ENCODE peak calls at places on chromosomes 2 and 18, in six cellular contexts. F, L, M, H, B and C are unnamed samples.

GRCh38 chr2:206700141-206700540 is 18.1 kb downstream of the DYTN start:
- DNase-seq in L (no peak), M (no peak), F (peak; percentile 7), H (no peak), B (no peak), C (no peak)

GRCh38 chr18:3671181-3671580 is 221.2 kb downstream of the TGIF1 start:
- DNase-seq in F (no peak), L (no peak), B (no peak), H (no peak), M (peak; percentile 14), C (no peak)

GRCh38 chr2:197804758-197805597 is 585 bp downstream of the PLCL1 start:
- DNase-seq in B (no peak), F (peak; percentile 16), L (peak; percentile 48), M (no peak), H (peak; percentile 37), C (no peak)

GRCh38 chr2:8819194-8819593 is 18.2 kb downstream of the KIDINS220 start:
- DNase-seq in H (no peak), B (no peak), F (no peak), M (no peak), L (no peak), C (no peak)

GRCh38 chr2:207214446-207214845 is 48.7 kb upstream of the KLF7 start:
- DNase-seq in M (no peak), H (no peak), B (no peak), L (no peak), F (no peak), C (no peak)

GRCh38 chr18:24837065-24837464 is 376.6 kb downstream of the HRH4 start:
- DNase-seq in B (no peak), L (no peak), H (no peak), M (no peak), F (no peak), C (no peak)

GRCh38 chr2:25707927-25708326 is 34.5 kb upstream of the DTNB start:
- DNase-seq in B (no peak), M (no peak), L (no peak), F (no peak), H (no peak), C (no peak)

GRCh38 chr2:156437272-156437671 is 1.1 kb downstream of the GPD2 start:
- DNase-seq in L (peak; percentile 23), M (no peak), H (no peak), B (no peak), F (peak; percentile 52), C (no peak)

GRCh38 chr18:76406791-76407190 is 88.3 kb downstream of the ZNF516 start:
- DNase-seq in M (no peak), H (no peak), B (no peak), L (no peak), F (no peak), C (no peak)

GRCh38 chr18:6885992-6886823 is 156.7 kb downstream of the ARHGAP28 start:
- DNase-seq in F (peak; percentile 42), L (peak; percentile 53), B (peak; percentile 32), H (no peak), M (peak; percentile 25), C (peak; percentile 43)

GRCh38 chr18:79798999-79799370 is 1.2 kb downstream of the KCNG2 start:
- DNase-seq in M (peak; percentile 15), F (no peak), L (no peak), B (no peak), H (no peak), C (no peak)

GRCh38 chr2:105248316-105249070 is 7.0 kb downstream of the GPR45 start:
- DNase-seq in M (no peak), B (no peak), H (no peak), L (no peak), F (no peak), C (no peak)

GRCh38 chr2:204753841-204754240 is 208.6 kb downstream of the PARD3B start:
- DNase-seq in M (no peak), L (no peak), B (no peak), H (no peak), F (no peak), C (no peak)

GRCh38 chr2:197240018-197240712 is 70.4 kb downstream of the ANKRD44 start:
- DNase-seq in L (no peak), B (no peak), M (no peak), F (no peak), H (no peak), C (no peak)

GRCh38 chr2:210557721-210558120 is 1.3 kb downstream of the CPS1 start:
- DNase-seq in M (no peak), F (no peak), B (no peak), L (no peak), H (no peak), C (no peak)